ENCODE peak calls at places on chromosomes 12 and 14, in nine cellular contexts. R is activated B cell treated with CpG ODN at 0.5 μM for 24 hours; O is T-helper 22 cell; W is CD8-positive, alpha-beta memory T cell; Y is foreskin melanocyte; A is prostate gland; B is fibroblast of lung; L is AG10803; Z is activated T-helper 1 cell treated with anti-CD3 and anti-CD28 coated beads, Interleukin-12 subunit alpha, Interleukin-12 subunit beta, Interleukin-2, Interleukin-4 antibody, amounts not matched to agents 30 ng/mL and 10 ng/mL and 1 ng/mL, durations not matched to agents 14 hours and 24 hours and 36 hours. U is an unnamed sample.

GRCh38 chr14:99380991-99381687 is 99.5 kb downstream of the SETD3 start:
- DNase-seq in O (no peak), W (no peak), A (no peak), R (no peak), Z (no peak), L (no peak), B (no peak), Y (no peak), U (no peak)

GRCh38 chr14:56219666-56220413 is 101.6 kb downstream of the PELI2 start:
- DNase-seq in R (no peak), Y (peak), Z (no peak), A (no peak), W (no peak), L (no peak), B (no peak), O (no peak), U (no peak)

GRCh38 chr12:120115066-120115465 is 1.5 kb downstream of the RAB35 start:
- DNase-seq in A (no peak), O (no peak), L (peak), W (no peak), Y (no peak), B (no peak), R (no peak), Z (no peak), U (no peak)

GRCh38 chr14:54617467-54617866 is 50.5 kb downstream of the SAMD4A start:
- DNase-seq in O (no peak), R (no peak), B (peak), Z (no peak), A (no peak), W (no peak), Y (no peak), L (peak), U (no peak)

GRCh38 chr14:74593241-74593985 is 18.6 kb downstream of the LTBP2 start:
- DNase-seq in O (no peak), B (peak), W (no peak), L (peak), Y (no peak), Z (no peak), A (no peak), R (no peak), U (no peak)

GRCh38 chr12:64088431-64089349 is 133.4 kb downstream of the KICS2 start:
- DNase-seq in B (peak), A (peak), Z (no peak), L (peak), W (no peak), R (no peak), O (no peak), Y (peak), U (peak)

GRCh38 chr12:65565601-65566560 is 258.4 kb upstream of the HMGA2 start:
- DNase-seq in Y (peak), O (no peak), W (no peak), A (no peak), B (peak), L (peak), Z (no peak), R (no peak), U (no peak)

GRCh38 chr14:64673748-64674147 is 30.5 kb upstream of the PLEKHG3 start:
- DNase-seq in O (peak), B (no peak), A (no peak), R (no peak), Y (no peak), W (peak), L (peak), Z (peak), U (no peak)